ENCODE peak calls at places on chromosomes 5 and 9, in six cellular contexts. Z is GM12878, Y is SK-N-SH, I is HepG2, D is H1, C is K562. E is an unnamed sample.

GRCh38 chr5:140357731-140358093 is 2.3 kb upstream of the SLC4A9 start:
- DNase-seq in Z (no peak), C (peak; percentile 85), I (peak; percentile 77), Y (peak; percentile 92), D (peak; percentile 75), E (peak; percentile 51)

GRCh38 chr5:139164020-139164419 is 34.1 kb downstream of the SIL1 start:
- DNase-seq in Y (no peak), C (no peak), I (no peak), D (no peak), Z (no peak), E (no peak)

GRCh38 chr9:116475201-116475600 is 211.9 kb upstream of the TRIM32 start:
- DNase-seq in C (peak; percentile 36), Z (no peak), I (no peak), D (no peak), Y (no peak), E (no peak)

GRCh38 chr9:131017067-131017466 is 8.1 kb downstream of the LAMC3 start:
- DNase-seq in Y (no peak), C (peak; percentile 63), I (no peak), Z (no peak), D (no peak), E (no peak)

GRCh38 chr5:52989781-52990530 is 804 bp downstream of the ITGA2 start:
- DNase-seq in C (no peak), D (no peak), Y (peak; percentile 73), I (no peak), Z (no peak), E (no peak)

GRCh38 chr9:121299467-121300282 is 31.7 kb downstream of the GSN start:
- DNase-seq in I (no peak), C (no peak), Z (no peak), Y (peak; percentile 85), D (no peak), E (no peak)

GRCh38 chr5:127031863-127032232 is 1.5 kb upstream of the MARCHF3 start:
- DNase-seq in Z (no peak), C (no peak), D (no peak), I (no peak), Y (no peak), E (no peak)

GRCh38 chr5:91038180-91038808 is 344.8 kb downstream of the ARRDC3 start:
- DNase-seq in Y (no peak), D (no peak), C (no peak), I (no peak), Z (no peak), E (no peak)

GRCh38 chr5:127558273-127558672 is 40.8 kb downstream of the PRRC1 start:
- DNase-seq in D (no peak), Z (no peak), C (no peak), I (no peak), Y (no peak), E (no peak)

GRCh38 chr5:68456756-68457217 is 241.2 kb downstream of the PIK3R1 start:
- DNase-seq in Y (no peak), C (peak; percentile 62), I (peak; percentile 20), D (no peak), Z (no peak), E (no peak)

DNA sequence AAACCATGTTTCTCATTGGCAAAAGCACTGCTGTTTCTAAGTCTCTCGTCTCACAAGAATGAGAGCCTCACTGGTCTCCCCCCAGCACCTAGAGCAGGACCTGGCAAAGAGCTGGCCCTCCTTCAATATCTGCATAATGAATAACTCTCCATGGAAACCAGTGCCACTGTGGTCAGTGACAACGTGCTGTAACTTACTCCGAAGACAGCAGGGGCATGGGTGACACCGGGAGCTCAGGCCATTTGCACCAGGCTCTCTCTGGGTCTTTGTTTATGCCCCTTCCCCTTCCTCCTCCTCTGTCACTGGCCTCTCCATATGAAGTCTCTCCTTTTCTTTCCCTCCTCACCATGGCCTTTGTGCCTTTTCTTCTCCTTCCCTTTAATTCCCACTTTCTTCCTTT is 33.3 kb downstream of the TAS2R1 start:
- DNase-seq in D (no peak), Z (no peak), I (no peak), C (no peak), Y (peak; percentile 30), E (no peak)
- TF ChIP-seq GABPA in D (no peak), Z (no peak), I (no peak), C (no peak), Y (no peak), E (no peak)

GRCh38 chr5:5767286-5767928 is 344.9 kb downstream of the ICE1 start:
- DNase-seq in Z (no peak), D (no peak), Y (no peak), I (no peak), C (no peak), E (no peak)
- TF ChIP-seq GABPA in Z (no peak), D (no peak), Y (no peak), I (no peak), C (no peak), E (no peak)

GRCh38 chr9:112360047-112360804 is 19.7 kb upstream of the HSDL2 start:
- DNase-seq in Z (no peak), C (no peak), I (no peak), D (no peak), Y (no peak), E (no peak)
- TF ChIP-seq GABPA in Z (no peak), C (no peak), I (no peak), D (no peak), Y (no peak), E (no peak)

GRCh38 chr5:130871346-130872086 is 293.5 kb downstream of the HINT1 start:
- DNase-seq in C (peak; percentile 46), Z (no peak), Y (peak; percentile 30), I (peak; percentile 20), D (no peak), E (no peak)
- TF ChIP-seq GABPA in C (no peak), Z (no peak), Y (no peak), I (no peak), D (no peak), E (no peak)

DNA sequence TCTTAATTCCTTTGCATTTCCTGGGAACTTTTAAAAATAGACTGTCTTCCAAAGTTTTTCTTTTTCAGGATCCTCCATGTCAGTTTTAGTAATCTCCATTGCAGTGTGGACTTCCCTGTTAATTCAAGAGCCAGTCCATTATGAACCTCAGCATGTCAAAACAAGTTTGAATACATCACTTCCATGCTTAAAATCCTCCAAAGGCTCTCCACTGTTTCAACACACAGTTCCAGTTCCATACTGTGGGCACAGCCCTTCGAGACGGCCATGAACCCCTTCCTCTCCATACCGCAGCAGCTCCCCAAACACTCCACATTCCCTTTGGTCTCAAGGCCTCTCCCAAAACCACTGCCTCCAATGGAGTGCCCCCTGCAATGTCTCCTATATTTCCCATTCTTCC is 19.5 kb downstream of the LIFR start:
- DNase-seq in I (no peak), Z (no peak), D (no peak), Y (no peak), C (no peak), E (no peak)
- TF ChIP-seq GABPA in I (no peak), Z (no peak), D (no peak), Y (no peak), C (no peak), E (no peak)

DNA sequence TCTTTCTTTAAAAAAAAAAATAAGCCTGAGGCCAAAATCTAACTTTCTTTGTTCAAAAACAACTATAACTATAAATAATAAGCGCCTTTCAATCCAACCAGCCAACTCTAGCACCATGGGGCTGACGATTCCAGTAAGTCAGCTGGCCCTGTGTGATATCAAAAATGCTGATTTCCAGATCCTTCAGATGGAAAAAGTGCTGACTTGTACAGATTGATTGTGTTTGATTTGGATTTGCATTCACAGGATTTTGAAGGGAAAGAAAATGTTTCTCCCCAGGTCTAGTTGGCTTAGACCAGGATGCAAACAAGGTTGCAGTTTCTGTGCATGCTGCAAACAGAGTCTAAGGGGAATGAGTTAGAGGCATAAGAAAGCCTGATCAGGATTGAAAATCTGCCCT is 68.8 kb downstream of the SLC1A3 start:
- DNase-seq in D (no peak), C (no peak), Z (no peak), Y (no peak), I (no peak), E (no peak)
- TF ChIP-seq GABPA in D (no peak), C (no peak), Z (no peak), Y (no peak), I (no peak), E (no peak)

GRCh38 chr9:8599937-8600336 is 800.4 kb upstream of the DMAC1 start:
- DNase-seq in I (no peak), D (peak; percentile 27), Y (no peak), C (no peak), Z (no peak), E (no peak)

GRCh38 chr9:8604201-8604600 is 804.6 kb upstream of the DMAC1 start:
- DNase-seq in D (no peak), I (no peak), C (no peak), Y (no peak), Z (no peak), E (no peak)

DNA sequence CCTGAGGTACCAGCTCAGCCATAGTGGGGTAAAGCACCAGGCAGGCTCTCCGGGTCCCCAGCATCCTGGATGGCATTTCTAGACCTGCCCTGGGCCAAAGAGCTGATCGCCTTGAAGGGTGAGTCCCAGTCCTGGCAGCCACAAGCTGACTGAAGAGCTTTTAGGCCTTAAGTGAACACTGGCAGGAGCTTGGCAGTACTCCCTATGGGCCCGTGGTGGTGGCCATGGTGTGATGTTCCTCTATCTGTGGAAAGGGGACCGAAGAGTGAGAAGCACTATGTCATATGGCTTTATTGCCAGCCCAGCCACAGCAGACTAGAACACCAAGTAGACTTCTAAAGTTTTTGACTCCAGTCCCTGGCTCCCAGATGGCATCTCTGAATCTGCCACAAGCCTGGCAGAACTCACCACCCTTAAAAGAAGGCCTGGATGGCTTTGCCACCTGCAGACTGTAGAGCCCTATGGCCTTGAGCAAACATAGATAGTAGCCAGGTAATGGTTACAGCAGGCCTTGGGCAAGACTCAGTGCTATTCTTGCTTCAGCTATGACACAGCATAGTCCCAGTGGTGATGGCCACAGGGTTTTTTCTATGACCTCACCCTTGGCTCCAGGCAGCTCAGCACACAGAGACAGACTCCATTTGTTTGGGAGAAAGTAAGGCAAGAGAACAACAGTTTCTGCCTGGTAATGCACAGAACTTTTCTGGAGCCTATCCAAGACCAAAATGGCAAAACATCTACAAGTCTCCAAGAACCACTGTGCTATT is 801.5 kb upstream of the DMAC1 start:
- DNase-seq in Z (no peak), C (no peak), Y (no peak), I (no peak), D (no peak), E (no peak)
- TF ChIP-seq GABPA in Z (no peak), C (no peak), Y (no peak), I (no peak), D (no peak), E (no peak)